ENCODE peak calls at places on chromosomes 16 and 17, in five cellular contexts. One of them, this sample, is unnamed.

GRCh38 chr17:36534117-36534880 is at the start of gene MYO19:
- DNase-seq in A172: peak
- DNase-seq in spleen: peak
- DNase-seq in fibroblast of lung: peak
- DNase-seq in putamen: no peak
- DNase-seq in this sample: peak

GRCh38 chr17:77735341-77736206 is 222.9 kb upstream of the TNRC6C start:
- DNase-seq in A172: no peak
- DNase-seq in spleen: no peak
- DNase-seq in fibroblast of lung: peak
- DNase-seq in putamen: peak
- DNase-seq in this sample: no peak

GRCh38 chr17:46984892-46985291 is 5.8 kb upstream of the RPRML start:
- DNase-seq in A172: no peak
- DNase-seq in spleen: no peak
- DNase-seq in fibroblast of lung: no peak
- DNase-seq in putamen: no peak
- DNase-seq in this sample: no peak

GRCh38 chr17:4900231-4901107 is 1.1 kb downstream of the C17orf107 start:
- DNase-seq in A172: no peak
- DNase-seq in spleen: peak
- DNase-seq in fibroblast of lung: no peak
- DNase-seq in putamen: no peak
- DNase-seq in this sample: no peak

GRCh38 chr16:20611350-20611902 is 35.3 kb upstream of the ACSM2B start:
- DNase-seq in A172: no peak
- DNase-seq in spleen: no peak
- DNase-seq in fibroblast of lung: no peak
- DNase-seq in putamen: peak
- DNase-seq in this sample: no peak

GRCh38 chr16:10090816-10091215 is 91.4 kb downstream of the GRIN2A start:
- DNase-seq in A172: no peak
- DNase-seq in spleen: no peak
- DNase-seq in fibroblast of lung: no peak
- DNase-seq in putamen: no peak
- DNase-seq in this sample: no peak

GRCh38 chr16:2151188-2152091 is 3.0 kb downstream of the RAB26 start:
- DNase-seq in A172: no peak
- DNase-seq in spleen: peak
- DNase-seq in fibroblast of lung: no peak
- DNase-seq in putamen: no peak
- DNase-seq in this sample: peak

GRCh38 chr16:78340590-78340989 is 241.1 kb downstream of the WWOX start:
- DNase-seq in A172: no peak
- DNase-seq in spleen: no peak
- DNase-seq in fibroblast of lung: no peak
- DNase-seq in putamen: no peak
- DNase-seq in this sample: no peak

GRCh38 chr17:38465420-38466345 is 37.4 kb downstream of the ARHGAP23 start:
- DNase-seq in A172: peak
- DNase-seq in spleen: no peak
- DNase-seq in fibroblast of lung: no peak
- DNase-seq in putamen: no peak
- DNase-seq in this sample: no peak

GRCh38 chr16:23771642-23772041 is 16.8 kb downstream of the CHP2 start:
- DNase-seq in A172: no peak
- DNase-seq in spleen: no peak
- DNase-seq in fibroblast of lung: no peak
- DNase-seq in putamen: no peak
- DNase-seq in this sample: no peak

GRCh38 chr16:10558746-10559641 is 21.4 kb downstream of the EMP2 start:
- DNase-seq in A172: peak
- DNase-seq in spleen: peak
- DNase-seq in fibroblast of lung: peak
- DNase-seq in putamen: no peak
- DNase-seq in this sample: peak

GRCh38 chr17:45430738-45431530 is 1.7 kb downstream of the ARHGAP27 start:
- DNase-seq in A172: no peak
- DNase-seq in spleen: peak
- DNase-seq in fibroblast of lung: no peak
- DNase-seq in putamen: no peak
- DNase-seq in this sample: no peak

GRCh38 chr16:54808890-54809289 is 121.8 kb upstream of the IRX5 start:
- DNase-seq in A172: no peak
- DNase-seq in spleen: no peak
- DNase-seq in fibroblast of lung: no peak
- DNase-seq in putamen: no peak
- DNase-seq in this sample: no peak

GRCh38 chr16:49282690-49283375 is 1.2 kb upstream of the CBLN1 start:
- DNase-seq in A172: no peak
- DNase-seq in spleen: no peak
- DNase-seq in fibroblast of lung: no peak
- DNase-seq in putamen: no peak
- DNase-seq in this sample: no peak

GRCh38 chr17:72890711-72891110 is 201.8 kb downstream of the SLC39A11 start:
- DNase-seq in A172: peak
- DNase-seq in spleen: no peak
- DNase-seq in fibroblast of lung: no peak
- DNase-seq in putamen: no peak
- DNase-seq in this sample: peak

GRCh38 chr16:48607056-48607825 is 2.7 kb downstream of the N4BP1 start:
- DNase-seq in A172: no peak
- DNase-seq in spleen: no peak
- DNase-seq in fibroblast of lung: no peak
- DNase-seq in putamen: no peak
- DNase-seq in this sample: peak

GRCh38 chr17:47745037-47745380 is 12.0 kb downstream of the TBX21 start:
- DNase-seq in A172: no peak
- DNase-seq in spleen: no peak
- DNase-seq in fibroblast of lung: no peak
- DNase-seq in putamen: no peak
- DNase-seq in this sample: no peak

GRCh38 chr17:64974750-64975317 is 55.6 kb upstream of the LRRC37A3 start:
- DNase-seq in A172: no peak
- DNase-seq in spleen: no peak
- DNase-seq in fibroblast of lung: no peak
- DNase-seq in putamen: no peak
- DNase-seq in this sample: no peak

GRCh38 chr17:61689610-61690180 is 98.7 kb upstream of the NACA2 start:
- DNase-seq in A172: peak
- DNase-seq in spleen: no peak
- DNase-seq in fibroblast of lung: peak
- DNase-seq in putamen: no peak
- DNase-seq in this sample: peak

GRCh38 chr16:17802566-17802965 is 331.8 kb upstream of the XYLT1 start:
- DNase-seq in A172: no peak
- DNase-seq in spleen: no peak
- DNase-seq in fibroblast of lung: peak
- DNase-seq in putamen: no peak
- DNase-seq in this sample: no peak

GRCh38 chr16:55469821-55470532 is 9.0 kb upstream of the MMP2 start:
- DNase-seq in A172: no peak
- DNase-seq in spleen: no peak
- DNase-seq in fibroblast of lung: no peak
- DNase-seq in putamen: no peak
- DNase-seq in this sample: no peak

GRCh38 chr17:79654350-79654959 is 43.6 kb upstream of the RBFOX3 start:
- DNase-seq in A172: no peak
- DNase-seq in spleen: no peak
- DNase-seq in fibroblast of lung: no peak
- DNase-seq in putamen: no peak
- DNase-seq in this sample: no peak

GRCh38 chr17:410674-411401 is 58.2 kb upstream of the RPH3AL start:
- DNase-seq in A172: peak
- DNase-seq in spleen: peak
- DNase-seq in fibroblast of lung: no peak
- DNase-seq in putamen: peak
- DNase-seq in this sample: peak

GRCh38 chr17:62045517-62045916 is 19.6 kb downstream of the MED13 start:
- DNase-seq in A172: no peak
- DNase-seq in spleen: no peak
- DNase-seq in fibroblast of lung: no peak
- DNase-seq in putamen: no peak
- DNase-seq in this sample: no peak

GRCh38 chr16:24670623-24671454 is 58.6 kb upstream of the TNRC6A start:
- DNase-seq in A172: peak
- DNase-seq in spleen: no peak
- DNase-seq in fibroblast of lung: peak
- DNase-seq in putamen: peak
- DNase-seq in this sample: peak